ENCODE peak calls at places on chromosomes 7 and 10, in seven cellular contexts. One of them, this sample, is unnamed.

GRCh38 chr10:121835376-121835775 is 92.5 kb downstream of the ATE1 start:
- DNase-seq in stimulated activated CD8-positive, alpha-beta memory T cell treated with anti-CD3 and anti-CD28 coated beads, Interleukin-4, amount 100 ng/mL, for 1 hour: no peak
- DNase-seq in HEK293T: no peak
- DNase-seq in CD8-positive, alpha-beta memory T cell: no peak
- DNase-seq in amygdala: no peak
- DNase-seq in T-helper 1 cell: no peak
- DNase-seq in NCI-H1436: no peak
- DNase-seq in this sample: no peak

GRCh38 chr7:37987732-37988131 is 67.3 kb downstream of the EPDR1 start:
- DNase-seq in NCI-H1436: no peak
- DNase-seq in CD8-positive, alpha-beta memory T cell: no peak
- DNase-seq in amygdala: no peak
- DNase-seq in T-helper 1 cell: no peak
- DNase-seq in stimulated activated CD8-positive, alpha-beta memory T cell treated with anti-CD3 and anti-CD28 coated beads, Interleukin-4, amount 100 ng/mL, for 1 hour: no peak
- DNase-seq in HEK293T: no peak
- DNase-seq in this sample: no peak

GRCh38 chr10:93083743-93084539 is 10.2 kb downstream of the CYP26A1 start:
- DNase-seq in amygdala: no peak
- DNase-seq in T-helper 1 cell: no peak
- DNase-seq in stimulated activated CD8-positive, alpha-beta memory T cell treated with anti-CD3 and anti-CD28 coated beads, Interleukin-4, amount 100 ng/mL, for 1 hour: no peak
- DNase-seq in NCI-H1436: no peak
- DNase-seq in HEK293T: no peak
- DNase-seq in CD8-positive, alpha-beta memory T cell: no peak
- DNase-seq in this sample: no peak

GRCh38 chr7:7408001-7408770 is 127.5 kb downstream of the COL28A1 start:
- DNase-seq in stimulated activated CD8-positive, alpha-beta memory T cell treated with anti-CD3 and anti-CD28 coated beads, Interleukin-4, amount 100 ng/mL, for 1 hour: no peak
- DNase-seq in NCI-H1436: no peak
- DNase-seq in T-helper 1 cell: no peak
- DNase-seq in HEK293T: no peak
- DNase-seq in CD8-positive, alpha-beta memory T cell: no peak
- DNase-seq in amygdala: no peak
- DNase-seq in this sample: no peak

GRCh38 chr7:50822110-50822509 is 39.4 kb upstream of the GRB10 start:
- DNase-seq in CD8-positive, alpha-beta memory T cell: no peak
- DNase-seq in NCI-H1436: no peak
- DNase-seq in stimulated activated CD8-positive, alpha-beta memory T cell treated with anti-CD3 and anti-CD28 coated beads, Interleukin-4, amount 100 ng/mL, for 1 hour: no peak
- DNase-seq in T-helper 1 cell: no peak
- DNase-seq in HEK293T: no peak
- DNase-seq in amygdala: no peak
- DNase-seq in this sample: no peak

GRCh38 chr10:88152720-88153119 is 289.3 kb downstream of the PTEN start:
- DNase-seq in NCI-H1436: no peak
- DNase-seq in HEK293T: no peak
- DNase-seq in amygdala: no peak
- DNase-seq in T-helper 1 cell: no peak
- DNase-seq in stimulated activated CD8-positive, alpha-beta memory T cell treated with anti-CD3 and anti-CD28 coated beads, Interleukin-4, amount 100 ng/mL, for 1 hour: no peak
- DNase-seq in CD8-positive, alpha-beta memory T cell: no peak
- DNase-seq in this sample: no peak

GRCh38 chr7:149878523-149878921 is 4.8 kb downstream of the ATP6V0E2 start:
- DNase-seq in amygdala: no peak
- DNase-seq in CD8-positive, alpha-beta memory T cell: no peak
- DNase-seq in stimulated activated CD8-positive, alpha-beta memory T cell treated with anti-CD3 and anti-CD28 coated beads, Interleukin-4, amount 100 ng/mL, for 1 hour: no peak
- DNase-seq in NCI-H1436: no peak
- DNase-seq in T-helper 1 cell: no peak
- DNase-seq in HEK293T: no peak
- DNase-seq in this sample: no peak

GRCh38 chr7:135672560-135673359 is 10.4 kb downstream of the STMP1 start:
- DNase-seq in NCI-H1436: peak
- DNase-seq in amygdala: no peak
- DNase-seq in T-helper 1 cell: no peak
- DNase-seq in CD8-positive, alpha-beta memory T cell: no peak
- DNase-seq in HEK293T: peak
- DNase-seq in stimulated activated CD8-positive, alpha-beta memory T cell treated with anti-CD3 and anti-CD28 coated beads, Interleukin-4, amount 100 ng/mL, for 1 hour: no peak
- DNase-seq in this sample: no peak

GRCh38 chr7:36280840-36281812 is 108.5 kb upstream of the ANLN start:
- DNase-seq in CD8-positive, alpha-beta memory T cell: no peak
- DNase-seq in HEK293T: no peak
- DNase-seq in T-helper 1 cell: no peak
- DNase-seq in NCI-H1436: peak
- DNase-seq in stimulated activated CD8-positive, alpha-beta memory T cell treated with anti-CD3 and anti-CD28 coated beads, Interleukin-4, amount 100 ng/mL, for 1 hour: no peak
- DNase-seq in amygdala: peak
- DNase-seq in this sample: peak

GRCh38 chr10:74637685-74638084 is 188.7 kb upstream of the KAT6B start:
- DNase-seq in T-helper 1 cell: no peak
- DNase-seq in stimulated activated CD8-positive, alpha-beta memory T cell treated with anti-CD3 and anti-CD28 coated beads, Interleukin-4, amount 100 ng/mL, for 1 hour: no peak
- DNase-seq in CD8-positive, alpha-beta memory T cell: no peak
- DNase-seq in amygdala: no peak
- DNase-seq in NCI-H1436: no peak
- DNase-seq in HEK293T: no peak
- DNase-seq in this sample: no peak

GRCh38 chr10:95814011-95814727 is 58.2 kb downstream of the ENTPD1 start:
- DNase-seq in HEK293T: no peak
- DNase-seq in CD8-positive, alpha-beta memory T cell: no peak
- DNase-seq in NCI-H1436: no peak
- DNase-seq in T-helper 1 cell: no peak
- DNase-seq in stimulated activated CD8-positive, alpha-beta memory T cell treated with anti-CD3 and anti-CD28 coated beads, Interleukin-4, amount 100 ng/mL, for 1 hour: no peak
- DNase-seq in amygdala: no peak
- DNase-seq in this sample: no peak

GRCh38 chr10:60384708-60385398 is 4.8 kb downstream of the ANK3 start:
- DNase-seq in stimulated activated CD8-positive, alpha-beta memory T cell treated with anti-CD3 and anti-CD28 coated beads, Interleukin-4, amount 100 ng/mL, for 1 hour: no peak
- DNase-seq in T-helper 1 cell: no peak
- DNase-seq in HEK293T: no peak
- DNase-seq in amygdala: no peak
- DNase-seq in CD8-positive, alpha-beta memory T cell: no peak
- DNase-seq in NCI-H1436: no peak
- DNase-seq in this sample: no peak

GRCh38 chr10:32048282-32048681 is 7.9 kb downstream of the KIF5B start:
- DNase-seq in T-helper 1 cell: no peak
- DNase-seq in CD8-positive, alpha-beta memory T cell: no peak
- DNase-seq in stimulated activated CD8-positive, alpha-beta memory T cell treated with anti-CD3 and anti-CD28 coated beads, Interleukin-4, amount 100 ng/mL, for 1 hour: no peak
- DNase-seq in HEK293T: no peak
- DNase-seq in NCI-H1436: no peak
- DNase-seq in amygdala: no peak
- DNase-seq in this sample: no peak

GRCh38 chr7:31251441-31251840 is 89.1 kb downstream of the NEUROD6 start:
- DNase-seq in CD8-positive, alpha-beta memory T cell: no peak
- DNase-seq in T-helper 1 cell: no peak
- DNase-seq in NCI-H1436: no peak
- DNase-seq in stimulated activated CD8-positive, alpha-beta memory T cell treated with anti-CD3 and anti-CD28 coated beads, Interleukin-4, amount 100 ng/mL, for 1 hour: no peak
- DNase-seq in amygdala: no peak
- DNase-seq in HEK293T: no peak
- DNase-seq in this sample: no peak

GRCh38 chr10:34575882-34576281 is 239.2 kb downstream of the PARD3 start:
- DNase-seq in NCI-H1436: no peak
- DNase-seq in amygdala: no peak
- DNase-seq in HEK293T: no peak
- DNase-seq in T-helper 1 cell: no peak
- DNase-seq in stimulated activated CD8-positive, alpha-beta memory T cell treated with anti-CD3 and anti-CD28 coated beads, Interleukin-4, amount 100 ng/mL, for 1 hour: no peak
- DNase-seq in CD8-positive, alpha-beta memory T cell: no peak
- DNase-seq in this sample: no peak

GRCh38 chr10:98349508-98349922 is 65.5 kb downstream of the PYROXD2 start:
- DNase-seq in CD8-positive, alpha-beta memory T cell: no peak
- DNase-seq in stimulated activated CD8-positive, alpha-beta memory T cell treated with anti-CD3 and anti-CD28 coated beads, Interleukin-4, amount 100 ng/mL, for 1 hour: no peak
- DNase-seq in amygdala: no peak
- DNase-seq in HEK293T: no peak
- DNase-seq in NCI-H1436: no peak
- DNase-seq in T-helper 1 cell: no peak
- DNase-seq in this sample: peak

GRCh38 chr10:97063271-97063982 is 122.3 kb downstream of the SLIT1 start:
- DNase-seq in HEK293T: no peak
- DNase-seq in NCI-H1436: no peak
- DNase-seq in stimulated activated CD8-positive, alpha-beta memory T cell treated with anti-CD3 and anti-CD28 coated beads, Interleukin-4, amount 100 ng/mL, for 1 hour: no peak
- DNase-seq in amygdala: no peak
- DNase-seq in T-helper 1 cell: no peak
- DNase-seq in CD8-positive, alpha-beta memory T cell: no peak
- DNase-seq in this sample: no peak

GRCh38 chr7:30974605-30975256 is 11.0 kb downstream of the GHRHR start:
- DNase-seq in amygdala: no peak
- DNase-seq in NCI-H1436: peak
- DNase-seq in T-helper 1 cell: no peak
- DNase-seq in CD8-positive, alpha-beta memory T cell: no peak
- DNase-seq in HEK293T: peak
- DNase-seq in stimulated activated CD8-positive, alpha-beta memory T cell treated with anti-CD3 and anti-CD28 coated beads, Interleukin-4, amount 100 ng/mL, for 1 hour: no peak
- DNase-seq in this sample: peak

GRCh38 chr10:21329995-21330627 is 195.4 kb downstream of the SKIDA1 start:
- DNase-seq in stimulated activated CD8-positive, alpha-beta memory T cell treated with anti-CD3 and anti-CD28 coated beads, Interleukin-4, amount 100 ng/mL, for 1 hour: no peak
- DNase-seq in NCI-H1436: no peak
- DNase-seq in HEK293T: no peak
- DNase-seq in T-helper 1 cell: no peak
- DNase-seq in CD8-positive, alpha-beta memory T cell: no peak
- DNase-seq in amygdala: no peak
- DNase-seq in this sample: no peak

GRCh38 chr7:32941996-32942782 is 15.1 kb upstream of the FKBP9 start:
- DNase-seq in CD8-positive, alpha-beta memory T cell: peak
- DNase-seq in HEK293T: peak
- DNase-seq in amygdala: no peak
- DNase-seq in NCI-H1436: peak
- DNase-seq in stimulated activated CD8-positive, alpha-beta memory T cell treated with anti-CD3 and anti-CD28 coated beads, Interleukin-4, amount 100 ng/mL, for 1 hour: peak
- DNase-seq in T-helper 1 cell: no peak
- DNase-seq in this sample: peak

GRCh38 chr7:45186261-45186813 is 28.7 kb downstream of the RAMP3 start:
- DNase-seq in T-helper 1 cell: no peak
- DNase-seq in amygdala: no peak
- DNase-seq in HEK293T: no peak
- DNase-seq in stimulated activated CD8-positive, alpha-beta memory T cell treated with anti-CD3 and anti-CD28 coated beads, Interleukin-4, amount 100 ng/mL, for 1 hour: no peak
- DNase-seq in CD8-positive, alpha-beta memory T cell: no peak
- DNase-seq in NCI-H1436: no peak
- DNase-seq in this sample: no peak

GRCh38 chr10:29689001-29689400 is 54.2 kb upstream of the SVIL start:
- DNase-seq in HEK293T: no peak
- DNase-seq in T-helper 1 cell: no peak
- DNase-seq in stimulated activated CD8-positive, alpha-beta memory T cell treated with anti-CD3 and anti-CD28 coated beads, Interleukin-4, amount 100 ng/mL, for 1 hour: no peak
- DNase-seq in amygdala: no peak
- DNase-seq in NCI-H1436: no peak
- DNase-seq in CD8-positive, alpha-beta memory T cell: peak
- DNase-seq in this sample: no peak

GRCh38 chr10:104322416-104322782 is 15.9 kb downstream of the ITPRIP start:
- DNase-seq in HEK293T: no peak
- DNase-seq in NCI-H1436: peak
- DNase-seq in T-helper 1 cell: no peak
- DNase-seq in CD8-positive, alpha-beta memory T cell: peak
- DNase-seq in stimulated activated CD8-positive, alpha-beta memory T cell treated with anti-CD3 and anti-CD28 coated beads, Interleukin-4, amount 100 ng/mL, for 1 hour: no peak
- DNase-seq in amygdala: no peak
- DNase-seq in this sample: peak